ENCODE peak calls at places on chromosomes 2 and 18, in eight cellular contexts. U is HTR-8/SVneo, G is SK-MEL-5, J is T-helper 2 cell, C is lower leg skin, Z is natural killer cell, V is EH, Q is GM18507. F is an unnamed sample.

GRCh38 chr2:201882353-201883095 is 76.2 kb downstream of the CDK15 start:
- DNase-seq in U (no peak), G (no peak), J (no peak), C (no peak), Z (no peak), V (peak), Q (no peak), F (no peak)

GRCh38 chr2:43605079-43605655 is 9.3 kb upstream of the THADA start:
- DNase-seq in U (peak), G (peak), J (no peak), C (no peak), Z (no peak), V (peak), Q (peak), F (no peak)

GRCh38 chr2:45259144-45259543 is 249.9 kb upstream of the SIX2 start:
- DNase-seq in U (no peak), G (no peak), J (no peak), C (no peak), Z (no peak), V (no peak), Q (no peak), F (no peak)

GRCh38 chr2:168851674-168852320 is 38.4 kb downstream of the SPC25 start:
- DNase-seq in U (peak), G (no peak), J (no peak), C (no peak), Z (no peak), V (peak), Q (no peak), F (peak)

GRCh38 chr18:47794725-47795447 is 135.6 kb downstream of the SMAD2 start:
- DNase-seq in U (no peak), G (no peak), J (no peak), C (no peak), Z (no peak), V (no peak), Q (no peak), F (no peak)

GRCh38 chr18:32956591-32957310 is 183.9 kb upstream of the KLHL14 start:
- DNase-seq in U (no peak), G (peak), J (no peak), C (no peak), Z (no peak), V (no peak), Q (no peak), F (no peak)

GRCh38 chr2:51335072-51336058 is 303.4 kb upstream of the NRXN1 start:
- DNase-seq in U (no peak), G (no peak), J (no peak), C (no peak), Z (no peak), V (no peak), Q (no peak), F (no peak)

GRCh38 chr18:56853961-56854360 is 202.8 kb downstream of the WDR7 start:
- DNase-seq in U (no peak), G (no peak), J (no peak), C (no peak), Z (no peak), V (no peak), Q (no peak), F (no peak)

GRCh38 chr18:49431563-49431962 is 28.9 kb downstream of the DYM start:
- DNase-seq in U (no peak), G (no peak), J (no peak), C (no peak), Z (no peak), V (peak), Q (no peak), F (no peak)

GRCh38 chr18:4586729-4587128 is 131.6 kb upstream of the DLGAP1 start:
- DNase-seq in U (no peak), G (peak), J (no peak), C (no peak), Z (no peak), V (no peak), Q (no peak), F (no peak)

GRCh38 chr2:151367571-151367970 is 10.2 kb downstream of the TNFAIP6 start:
- DNase-seq in U (no peak), G (no peak), J (no peak), C (no peak), Z (no peak), V (peak), Q (no peak), F (no peak)

GRCh38 chr2:107721178-107721577 is 105.5 kb upstream of the RGPD4 start:
- DNase-seq in U (no peak), G (no peak), J (no peak), C (no peak), Z (no peak), V (no peak), Q (no peak), F (peak)

GRCh38 chr2:121561617-121562268 is 31.1 kb downstream of the RNU4ATAC start:
- DNase-seq in U (peak), G (peak), J (no peak), C (no peak), Z (no peak), V (peak), Q (no peak), F (peak)

GRCh38 chr2:212998629-212999359 is 152.6 kb downstream of the IKZF2 start:
- DNase-seq in U (no peak), G (no peak), J (no peak), C (no peak), Z (no peak), V (peak), Q (no peak), F (no peak)

GRCh38 chr18:7789853-7790552 is 222.9 kb downstream of the PTPRM start:
- DNase-seq in U (peak), G (peak), J (no peak), C (no peak), Z (no peak), V (peak), Q (no peak), F (no peak)

GRCh38 chr2:216735661-216736060 is 40.3 kb upstream of the IGFBP5 start:
- DNase-seq in U (no peak), G (no peak), J (no peak), C (no peak), Z (no peak), V (no peak), Q (no peak), F (no peak)

GRCh38 chr2:201932511-201932910 is 101.1 kb upstream of the FZD7 start:
- DNase-seq in U (no peak), G (no peak), J (no peak), C (no peak), Z (no peak), V (peak), Q (no peak), F (no peak)

GRCh38 chr18:7577706-7578105 is 10.6 kb downstream of the PTPRM start:
- DNase-seq in U (peak), G (no peak), J (no peak), C (no peak), Z (no peak), V (peak), Q (no peak), F (no peak)

GRCh38 chr2:10779776-10780490 is 32.7 kb downstream of the PDIA6 start:
- DNase-seq in U (no peak), G (no peak), J (no peak), C (peak), Z (no peak), V (no peak), Q (no peak), F (no peak)

GRCh38 chr2:88694015-88694414 is 2.5 kb downstream of the RPIA start:
- DNase-seq in U (no peak), G (no peak), J (no peak), C (no peak), Z (no peak), V (no peak), Q (no peak), F (no peak)

GRCh38 chr2:72914226-72915075 is 2.9 kb upstream of the EMX1 start:
- DNase-seq in U (no peak), G (no peak), J (no peak), C (peak), Z (no peak), V (no peak), Q (no peak), F (no peak)

GRCh38 chr2:72669121-72669520 is 156.7 kb downstream of the EXOC6B start:
- DNase-seq in U (peak), G (no peak), J (no peak), C (no peak), Z (no peak), V (peak), Q (no peak), F (peak)

GRCh38 chr2:233350708-233351107 is 3.6 kb upstream of the DGKD start:
- DNase-seq in U (peak), G (peak), J (no peak), C (peak), Z (no peak), V (peak), Q (no peak), F (peak)

GRCh38 chr2:72924353-72925240 is 7.3 kb downstream of the EMX1 start:
- DNase-seq in U (no peak), G (no peak), J (no peak), C (peak), Z (no peak), V (no peak), Q (no peak), F (no peak)

GRCh38 chr18:12995952-12996477 is 4.9 kb downstream of the CEP192 start:
- DNase-seq in U (no peak), G (no peak), J (no peak), C (no peak), Z (no peak), V (no peak), Q (peak), F (no peak)

GRCh38 chr18:12026562-12026961 is 45.3 kb downstream of the IMPA2 start:
- DNase-seq in U (no peak), G (no peak), J (no peak), C (no peak), Z (no peak), V (no peak), Q (no peak), F (no peak)

GRCh38 chr2:150479075-150479915 is 8.2 kb downstream of the RND3 start:
- DNase-seq in U (no peak), G (no peak), J (no peak), C (no peak), Z (no peak), V (peak), Q (no peak), F (no peak)

GRCh38 chr2:18792226-18792629 is 202.9 kb upstream of the NT5C1B start:
- DNase-seq in U (no peak), G (no peak), J (no peak), C (no peak), Z (no peak), V (peak), Q (no peak), F (no peak)

GRCh38 chr2:55365303-55365702 is 54.4 kb downstream of the CCDC88A start:
- DNase-seq in U (no peak), G (peak), J (no peak), C (no peak), Z (no peak), V (no peak), Q (no peak), F (no peak)

GRCh38 chr2:234463626-234464290 is 33.1 kb downstream of the ARL4C start:
- DNase-seq in U (no peak), G (no peak), J (peak), C (no peak), Z (no peak), V (no peak), Q (no peak), F (peak)

GRCh38 chr2:26669099-26669498 is 23.4 kb upstream of the KCNK3 start:
- DNase-seq in U (no peak), G (no peak), J (no peak), C (peak), Z (no peak), V (no peak), Q (no peak), F (no peak)

GRCh38 chr2:120347387-120348010 is 1.6 kb downstream of the INHBB start:
- DNase-seq in U (no peak), G (no peak), J (no peak), C (no peak), Z (no peak), V (peak), Q (no peak), F (no peak)

GRCh38 chr2:236691799-236692167 is 122.2 kb downstream of the ACKR3 start:
- DNase-seq in U (peak), G (no peak), J (no peak), C (no peak), Z (no peak), V (no peak), Q (no peak), F (peak)

GRCh38 chr2:140307532-140307931 is 1527.3 kb upstream of the NXPH2 start:
- DNase-seq in U (no peak), G (no peak), J (no peak), C (no peak), Z (no peak), V (no peak), Q (no peak), F (no peak)

GRCh38 chr2:15241208-15241607 is 319.9 kb downstream of the NBAS start:
- DNase-seq in U (no peak), G (peak), J (no peak), C (no peak), Z (no peak), V (no peak), Q (no peak), F (peak)

GRCh38 chr18:31209041-31209440 is 46.4 kb upstream of the DSC1 start:
- DNase-seq in U (no peak), G (no peak), J (no peak), C (no peak), Z (no peak), V (no peak), Q (no peak), F (no peak)

GRCh38 chr2:120797421-120798289 is 62.0 kb downstream of the GLI2 start:
- DNase-seq in U (no peak), G (no peak), J (no peak), C (no peak), Z (no peak), V (no peak), Q (no peak), F (no peak)

F was measured in epithelial cell of prostate.